ENCODE peak calls at places on chromosomes 12 and 14, in eight cellular contexts. E is CD8-positive, alpha-beta T cell; F is naive thymus-derived CD4-positive, alpha-beta T cell; J is RWPE2; B is heart right ventricle; X is heart left ventricle; Y is stomach; O is upper lobe of right lung. P is an unnamed sample. For H3K4me1, the result is how much of the 10 kb centered on the place peaks cover.

GRCh38 chr12:100141666-100141997 is 1.0 kb downstream of the BLTP3B start:
- DNase-seq in E (no peak), F (peak), J (no peak), B (peak), X (no peak), Y (no peak), O (no peak), P (no peak)

GRCh38 chr12:120453977-120454376 is 7.7 kb downstream of the GATC start:
- DNase-seq in E (no peak), F (no peak), J (no peak), B (no peak), X (no peak), Y (no peak), O (no peak), P (no peak)

GRCh38 chr12:12072064-12072760 is 1.5 kb downstream of the BCL2L14 start:
- DNase-seq in E (no peak), F (peak), J (no peak), B (no peak), X (no peak), Y (peak), O (peak), P (no peak)

GRCh38 chr12:6688543-6688999 is 604 bp downstream of the ZNF384 start:
- DNase-seq in E (no peak), F (peak), J (no peak), B (peak), X (no peak), Y (peak), O (no peak), P (no peak)

GRCh38 chr14:98477935-98478334 is 794.1 kb downstream of the BCL11B start:
- DNase-seq in E (no peak), F (no peak), J (no peak), B (no peak), X (no peak), Y (no peak), O (no peak), P (no peak)

GRCh38 chr14:22547948-22548750 is 40.9 kb downstream of the DAD1 start:
- DNase-seq in E (no peak), F (no peak), J (no peak), B (no peak), X (no peak), Y (no peak), O (no peak), P (no peak)

GRCh38 chr14:100392266-100392850 is 69.2 kb downstream of the SLC25A47 start:
- DNase-seq in E (no peak), F (no peak), J (no peak), B (no peak), X (no peak), Y (no peak), O (no peak), P (no peak)

GRCh38 chr12:76398106-76398505 is 49.9 kb upstream of the BBS10 start:
- DNase-seq in E (no peak), F (no peak), J (no peak), B (no peak), X (no peak), Y (no peak), O (no peak), P (no peak)

GRCh38 chr14:91317381-91318313 is 73.1 kb upstream of the GPR68 start:
- DNase-seq in E (peak), F (peak), J (no peak), B (peak), X (peak), Y (peak), O (peak), P (peak)

GRCh38 chr14:68403794-68404522 is 388.9 kb downstream of the ZFP36L1 start:
- DNase-seq in E (no peak), F (no peak), J (no peak), B (no peak), X (no peak), Y (no peak), O (no peak), P (no peak)
- H3K4me1 ChIP-seq in E (under half), F (under half), J (half or more), B (half or more), X (under half), Y (half or more), O (under half), P (half or more)

DNA sequence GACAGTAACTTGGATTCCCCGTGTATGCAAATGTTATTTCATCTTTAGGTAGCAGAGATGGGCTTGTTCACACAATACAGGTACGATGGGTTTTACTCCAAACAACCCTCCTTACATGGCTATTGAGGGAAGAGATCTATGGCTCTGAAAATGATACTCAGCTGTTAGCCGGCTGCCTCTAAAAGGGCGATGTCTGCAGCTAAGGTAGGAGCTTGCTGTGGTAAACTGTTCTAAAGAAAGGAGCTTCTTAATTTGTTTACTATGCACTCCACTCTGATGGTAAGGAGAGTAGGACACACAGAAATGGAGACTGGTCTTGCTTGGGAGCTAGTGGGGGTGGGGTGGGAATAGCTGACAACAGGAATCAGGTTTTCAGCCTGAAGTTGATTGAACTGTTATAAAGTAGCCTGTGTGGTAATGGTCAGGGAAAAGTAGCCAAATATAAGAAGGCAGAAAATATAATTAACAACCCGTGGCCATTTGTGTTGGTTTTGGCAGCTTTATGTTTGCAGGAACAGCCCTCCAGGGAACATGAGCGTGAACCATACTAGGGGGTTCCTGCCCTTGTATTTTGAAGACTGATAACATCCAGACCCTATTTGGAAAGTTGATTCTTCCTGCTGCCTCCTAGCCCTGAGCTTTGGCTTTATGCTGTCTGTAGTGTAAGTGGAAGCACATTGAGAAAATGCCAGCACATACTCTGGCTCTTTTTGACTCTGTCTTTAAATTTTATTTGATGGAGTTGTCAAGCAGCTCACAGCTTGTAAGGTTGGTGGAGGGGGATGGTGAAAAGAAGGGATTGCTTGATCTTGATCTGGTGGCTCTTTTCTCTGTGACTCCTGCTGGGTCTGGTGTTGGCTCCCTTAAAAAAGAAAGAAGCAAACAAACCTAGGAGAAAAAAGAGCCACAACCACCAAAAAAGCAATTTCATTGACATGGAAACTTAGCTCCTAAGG is 929.8 kb downstream of the DIO2 start:
- DNase-seq in E (no peak), F (no peak), J (no peak), B (no peak), X (no peak), Y (no peak), O (no peak), P (no peak)
- H3K4me3 ChIP-seq in E (no peak), F (no peak), J (no peak), B (no peak), X (peak), Y (no peak), O (peak), P (peak)

GRCh38 chr12:122096014-122096413 is 17.5 kb downstream of the MLXIP start:
- DNase-seq in E (no peak), F (no peak), J (no peak), B (no peak), X (no peak), Y (no peak), O (no peak), P (no peak)

GRCh38 chr12:122096591-122097149 is 18.1 kb downstream of the MLXIP start:
- DNase-seq in E (no peak), F (no peak), J (peak), B (no peak), X (no peak), Y (peak), O (no peak), P (no peak)

GRCh38 chr12:122093098-122093883 is 14.7 kb downstream of the MLXIP start:
- DNase-seq in E (no peak), F (no peak), J (no peak), B (no peak), X (no peak), Y (no peak), O (peak), P (no peak)

GRCh38 chr12:122094261-122094734 is 15.7 kb downstream of the MLXIP start:
- DNase-seq in E (no peak), F (no peak), J (no peak), B (no peak), X (no peak), Y (no peak), O (no peak), P (no peak)

DNA sequence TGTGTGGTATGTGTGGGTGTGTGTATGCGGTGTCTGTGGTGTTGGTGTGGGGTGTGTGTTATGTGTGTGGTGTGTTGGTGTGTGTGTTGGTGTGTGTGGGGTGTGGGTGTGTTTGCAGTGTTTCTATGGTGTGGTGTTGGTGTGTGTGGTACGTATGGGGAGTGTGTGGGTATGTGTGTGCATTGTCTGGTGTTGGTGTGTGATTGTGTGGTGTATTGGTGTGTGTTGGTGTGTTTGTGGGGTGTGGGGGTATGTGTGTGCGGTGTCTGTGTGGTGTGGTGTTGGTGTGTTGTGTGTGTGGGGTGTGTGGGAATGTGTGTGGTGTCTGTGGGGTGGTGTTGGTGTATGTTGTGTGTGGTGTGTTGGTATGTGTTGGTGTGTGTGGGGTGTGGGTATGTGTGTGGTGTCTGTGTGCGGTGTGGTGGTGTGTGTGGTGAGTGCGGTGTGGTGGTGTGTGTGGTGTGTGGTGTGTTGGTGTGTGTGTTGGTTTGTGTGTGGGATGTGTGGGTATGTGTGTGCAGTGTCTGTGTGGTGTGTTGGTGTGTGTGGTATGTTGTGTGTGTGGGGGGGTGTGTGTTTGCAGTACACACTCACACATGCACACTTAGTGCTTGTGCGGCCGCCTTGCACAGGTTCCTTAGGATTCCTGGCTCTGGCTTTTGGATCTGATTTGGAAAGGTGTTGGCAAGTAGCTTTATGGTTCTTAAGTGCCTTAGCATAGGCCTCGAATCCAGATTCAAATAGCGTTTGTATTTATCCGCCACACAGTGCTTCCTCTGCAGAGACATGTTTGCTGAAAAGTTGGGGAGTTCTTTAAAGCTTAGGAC is 16.4 kb downstream of the MLXIP start:
- DNase-seq in E (no peak), F (no peak), J (no peak), B (no peak), X (no peak), Y (no peak), O (no peak), P (no peak)
- H3K27ac ChIP-seq in E (no peak), F (peak), J (peak), B (no peak), X (no peak), Y (peak), O (no peak), P (peak)

GRCh38 chr12:91926810-91927209 is 218.8 kb downstream of the BTG1 start:
- DNase-seq in E (no peak), F (no peak), J (no peak), B (no peak), X (no peak), Y (no peak), O (no peak), P (no peak)
- H3K4me1 ChIP-seq in E (under half), F (under half), J (under half), B (under half), X (under half), Y (under half), O (under half), P (under half)